ENCODE peak calls at places on chromosomes 6 and 20, in seven cellular contexts. T is A549, Q is adrenal gland, G is endodermal cell, M is AG04450, A is mammary epithelial cell, V is tibial artery. R is an unnamed sample.

GRCh38 chr20:59783020-59784010 is 150.1 kb downstream of the SYCP2 start:
- DNase-seq in G (peak), A (peak), M (no peak), T (peak), V (peak), Q (peak), R (no peak)

GRCh38 chr6:14542670-14543366 is 425.2 kb downstream of the CD83 start:
- DNase-seq in T (no peak), M (peak), V (no peak), Q (no peak), A (peak), G (no peak), R (peak)

GRCh38 chr6:127893541-127893940 is 7.3 kb downstream of the THEMIS start:
- DNase-seq in V (no peak), M (no peak), T (no peak), Q (no peak), A (no peak), G (no peak), R (no peak)

GRCh38 chr20:2696646-2697045 is 4.1 kb downstream of the EBF4 start:
- DNase-seq in V (peak), G (no peak), A (no peak), M (no peak), T (no peak), Q (peak), R (no peak)

GRCh38 chr6:66896415-66896814 is 1189.4 kb upstream of the EYS start:
- DNase-seq in V (no peak), A (peak), G (no peak), Q (no peak), T (no peak), M (no peak), R (no peak)

GRCh38 chr6:90393232-90393884 is 96.7 kb upstream of the BACH2 start:
- DNase-seq in V (no peak), T (peak), M (peak), Q (peak), G (peak), A (peak), R (peak)

GRCh38 chr6:154521412-154521811 is 10.9 kb upstream of the CNKSR3 start:
- DNase-seq in G (no peak), Q (no peak), T (no peak), M (no peak), A (no peak), V (no peak), R (no peak)

GRCh38 chr20:57482796-57483195 is 42.1 kb downstream of the CTCFL start:
- DNase-seq in M (no peak), V (peak), A (no peak), T (no peak), Q (no peak), G (peak), R (no peak)

GRCh38 chr20:10922941-10923340 is 249.1 kb upstream of the JAG1 start:
- DNase-seq in G (no peak), V (no peak), T (no peak), Q (no peak), M (peak), A (peak), R (peak)

GRCh38 chr6:145964948-145965366 is 799 bp upstream of the SHPRH start:
- DNase-seq in A (no peak), V (no peak), Q (no peak), M (no peak), G (no peak), T (no peak), R (no peak)

GRCh38 chr6:108560463-108561308 is at the start of gene FOXO3:
- DNase-seq in A (peak), T (peak), Q (peak), G (peak), M (no peak), V (peak), R (peak)

GRCh38 chr6:44921787-44922186 is 406.3 kb upstream of the RUNX2 start:
- DNase-seq in M (no peak), V (no peak), Q (no peak), A (peak), G (peak), T (no peak), R (no peak)

GRCh38 chr20:46261456-46262253 is 46.6 kb downstream of the CDH22 start:
- DNase-seq in Q (no peak), M (no peak), G (no peak), T (no peak), A (no peak), V (no peak), R (no peak)

GRCh38 chr6:129215916-129216525 is 333.1 kb downstream of the LAMA2 start:
- DNase-seq in V (no peak), A (no peak), T (no peak), G (no peak), M (no peak), Q (no peak), R (no peak)

GRCh38 chr6:33983109-33983475 is 162.8 kb downstream of the GRM4 start:
- DNase-seq in T (peak), V (peak), M (no peak), A (no peak), G (peak), Q (peak), R (no peak)

GRCh38 chr20:61989741-61990140 is 75.9 kb downstream of the TAF4 start:
- DNase-seq in G (no peak), M (no peak), Q (no peak), V (no peak), A (no peak), T (no peak), R (no peak)

GRCh38 chr6:163249651-163250101 is 164.8 kb upstream of the QKI start:
- DNase-seq in G (no peak), V (no peak), T (no peak), A (no peak), Q (no peak), M (no peak), R (no peak)

GRCh38 chr6:33425668-33426577 is 6.1 kb downstream of the SYNGAP1 start:
- DNase-seq in M (peak), A (peak), G (peak), V (peak), Q (peak), T (peak), R (peak)

GRCh38 chr20:14512856-14513255 is 175.4 kb upstream of the FLRT3 start:
- DNase-seq in T (no peak), A (no peak), V (no peak), G (no peak), M (no peak), Q (no peak), R (no peak)

GRCh38 chr20:43911066-43911465 is 3.6 kb upstream of the TOX2 start:
- DNase-seq in M (no peak), Q (peak), V (no peak), A (peak), T (no peak), G (peak), R (peak)

GRCh38 chr6:47592466-47592865 is 105.9 kb upstream of the ADGRF4 start:
- DNase-seq in M (no peak), Q (no peak), A (no peak), G (no peak), T (no peak), V (no peak), R (no peak)

GRCh38 chr6:106315765-106316375 is 9.7 kb downstream of the ATG5 start:
- DNase-seq in A (peak), G (no peak), Q (no peak), V (no peak), T (no peak), M (no peak), R (no peak)

GRCh38 chr6:106309024-106309423 is 16.5 kb downstream of the ATG5 start:
- DNase-seq in A (no peak), Q (no peak), V (no peak), T (no peak), M (no peak), G (no peak), R (no peak)

GRCh38 chr6:106309766-106310373 is 15.7 kb downstream of the ATG5 start:
- DNase-seq in A (peak), G (no peak), M (no peak), T (no peak), Q (no peak), V (no peak), R (no peak)
- H3K4me3 ChIP-seq in A (peak), G (no peak), M (no peak), T (no peak), Q (no peak), V (no peak), R (no peak)

GRCh38 chr20:9280654-9281053 is 211.8 kb downstream of the PLCB4 start:
- DNase-seq in V (no peak), G (no peak), A (no peak), Q (no peak), M (no peak), T (no peak), R (no peak)
- H3K4me3 ChIP-seq in V (no peak), G (no peak), A (no peak), Q (no peak), M (no peak), T (no peak), R (no peak)

DNA sequence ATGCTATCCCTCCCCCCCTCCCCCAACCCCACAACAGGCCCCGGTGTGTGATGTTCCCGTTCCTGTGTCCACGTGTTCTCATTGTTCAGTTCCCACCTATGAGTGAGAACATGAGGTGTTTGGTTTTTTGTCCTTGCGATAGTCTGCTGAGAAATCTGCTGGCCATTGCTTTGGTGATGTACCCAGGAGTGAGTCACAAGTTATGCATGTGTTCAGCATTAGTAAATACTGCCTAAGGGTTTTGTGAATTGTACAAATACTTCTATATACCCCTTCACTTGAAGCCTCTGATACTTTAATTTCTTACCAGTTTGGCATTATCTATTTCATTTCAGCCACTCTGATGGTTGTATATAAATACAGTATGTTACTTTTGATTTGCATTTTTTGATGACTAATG is 711.3 kb upstream of the GJE1 start:
- DNase-seq in V (no peak), G (no peak), T (peak), M (peak), A (peak), Q (no peak), R (peak)
- H3K4me3 ChIP-seq in V (no peak), G (no peak), T (no peak), M (no peak), A (no peak), Q (no peak), R (no peak)

DNA sequence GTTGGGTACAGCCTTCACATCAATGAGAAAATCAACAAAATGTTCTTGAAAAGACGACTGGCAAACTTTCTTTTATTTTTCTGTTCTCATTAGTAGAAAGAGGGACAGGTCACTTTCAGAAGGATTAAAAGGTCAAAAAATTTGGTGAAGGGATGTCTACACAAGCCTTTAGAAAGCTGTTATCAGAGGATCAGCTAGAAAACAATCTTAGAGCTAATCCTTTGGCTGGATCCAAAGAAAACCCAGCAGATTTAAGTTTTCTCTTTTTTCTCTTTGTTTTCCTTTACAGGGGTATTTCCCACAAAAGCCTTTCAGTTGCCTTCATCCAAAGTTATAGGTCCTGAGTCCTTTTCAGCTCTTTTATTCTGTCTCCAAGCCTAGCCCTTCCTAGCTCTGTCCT is 57.3 kb upstream of the EDN1 start:
- DNase-seq in M (no peak), Q (no peak), V (no peak), A (no peak), T (no peak), G (no peak), R (no peak)
- H3K4me3 ChIP-seq in M (no peak), Q (no peak), V (no peak), A (no peak), T (no peak), G (no peak), R (no peak)

DNA sequence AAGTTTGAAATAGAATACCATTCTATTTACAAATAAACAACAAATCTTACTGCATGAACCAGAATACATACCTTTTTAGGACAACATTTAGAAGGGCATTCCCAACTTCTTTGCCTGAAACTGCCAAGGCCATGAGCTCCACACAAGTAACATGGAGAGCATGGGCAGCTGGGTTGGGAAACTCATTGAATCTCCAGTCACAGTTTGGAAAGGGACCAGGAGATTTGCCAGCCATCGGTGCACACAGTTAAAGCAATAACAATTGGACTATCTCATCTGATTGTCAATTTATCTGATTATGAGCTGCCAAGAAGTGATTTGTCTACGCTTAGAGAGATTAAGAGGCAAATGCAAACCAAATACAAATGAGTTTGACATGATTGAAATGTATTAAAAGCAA is 19.9 kb downstream of the ARG1 start:
- DNase-seq in M (no peak), T (no peak), A (no peak), Q (peak), G (no peak), V (no peak), R (no peak)
- H3K4me3 ChIP-seq in M (no peak), T (no peak), A (no peak), Q (no peak), G (no peak), V (no peak), R (no peak)

GRCh38 chr6:149716181-149716580 is 1.7 kb downstream of the LATS1 start:
- DNase-seq in M (no peak), G (no peak), A (no peak), T (no peak), V (no peak), Q (no peak), R (no peak)
- H3K4me3 ChIP-seq in M (peak), G (peak), A (peak), T (peak), V (peak), Q (no peak), R (peak)

DNA sequence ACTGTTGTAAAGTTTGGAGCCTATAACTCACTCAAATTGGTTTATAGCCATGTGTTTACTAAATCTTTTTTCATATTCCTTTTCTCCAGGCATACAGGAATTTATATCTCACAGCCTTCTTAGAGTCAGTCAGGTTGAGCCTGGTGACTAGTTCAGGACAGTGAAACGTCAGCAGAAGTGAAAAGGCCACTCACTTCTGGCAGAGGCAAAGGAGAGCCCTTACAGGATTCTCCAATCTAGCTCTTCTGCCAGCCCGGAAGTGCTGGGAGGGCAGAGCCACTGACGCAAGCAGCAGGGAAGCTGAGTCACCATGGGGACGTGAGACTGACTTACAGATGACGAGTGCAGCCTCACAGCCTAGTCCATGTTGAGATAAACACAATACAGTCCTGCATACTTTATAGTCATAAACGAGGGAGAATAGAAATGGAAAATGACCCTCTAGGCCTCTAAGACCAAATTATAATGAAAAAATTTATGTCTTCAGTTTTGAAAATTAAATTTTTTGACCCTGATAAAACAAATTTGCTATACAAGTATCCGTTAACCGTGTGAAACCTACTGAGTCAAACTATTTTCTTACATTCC is 1.3 kb downstream of the PXT1 start:
- DNase-seq in A (peak), V (peak), G (peak), Q (peak), T (peak), M (peak), R (peak)
- H3K4me3 ChIP-seq in A (no peak), V (no peak), G (no peak), Q (no peak), T (no peak), M (no peak), R (no peak)

GRCh38 chr6:43052225-43052841 is 1.3 kb downstream of the CUL7 start:
- DNase-seq in G (no peak), Q (no peak), V (no peak), T (no peak), A (no peak), M (no peak), R (no peak)
- H3K4me3 ChIP-seq in G (peak), Q (no peak), V (no peak), T (peak), A (no peak), M (peak), R (peak)

DNA sequence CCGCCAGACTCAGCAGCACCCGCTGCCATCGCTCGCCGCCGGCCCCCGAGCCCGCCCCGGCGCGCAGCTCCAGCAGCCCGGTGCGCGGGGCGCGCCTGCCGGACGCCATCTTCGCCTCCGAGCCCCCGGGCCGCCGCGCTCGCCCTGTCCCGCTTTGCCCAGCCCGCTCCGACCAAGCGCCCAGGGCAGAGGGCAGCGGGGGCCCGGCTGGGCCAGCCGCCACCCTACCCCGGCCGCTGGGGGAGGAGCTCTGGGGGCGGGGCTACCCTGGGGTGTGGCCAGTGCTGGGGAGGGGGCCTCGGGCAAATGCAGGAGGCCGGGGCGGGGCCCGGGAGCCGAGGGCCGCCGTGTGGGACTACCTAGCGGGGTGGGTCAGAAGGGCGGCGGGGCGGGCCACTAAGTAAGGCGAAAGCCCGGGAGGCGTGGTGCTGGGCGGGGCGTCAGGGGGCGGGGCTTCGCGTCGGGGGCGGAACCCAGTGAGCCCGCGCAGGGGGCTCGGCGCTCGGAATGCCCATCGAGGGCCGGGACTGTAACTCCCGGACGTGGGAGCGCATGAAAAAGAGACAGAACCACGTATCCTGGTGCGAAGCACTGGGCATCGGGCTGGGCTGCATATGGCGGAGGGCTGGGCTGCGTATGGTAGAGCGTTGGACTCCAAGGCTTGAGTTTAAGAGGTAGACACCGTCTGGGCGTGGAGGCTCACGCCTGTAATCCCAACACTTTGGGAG is at the start of gene SNTA1:
- DNase-seq in Q (peak), G (peak), M (no peak), T (peak), A (peak), V (peak), R (no peak)
- H3K4me3 ChIP-seq in Q (peak), G (peak), M (peak), T (peak), A (peak), V (peak), R (peak)

R was measured in skeletal muscle cell.